ENCODE peak calls at places on chromosomes 4 and X, in seven cellular contexts. T, C, I, Z, K, S and Y are unnamed samples.
A peak's percentile ranks its signal among the peaks of the same experiment; 100 is the strongest.

GRCh38 chr4:2136736-2137135 is 77.6 kb downstream of the NAT8L start:
- DNase-seq in I (no peak), Z (no peak), T (no peak), C (no peak), S (no peak), K (no peak), Y (no peak)

GRCh38 chr4:336099-336892 is 1.3 kb upstream of the ZNF141 start:
- DNase-seq in K (peak; percentile 82), Z (no peak), C (peak; percentile 18), I (no peak), T (peak; percentile 46), S (peak; percentile 60), Y (no peak)

GRCh38 chr4:142091691-142092182 is 455.4 kb downstream of the IL15 start:
- DNase-seq in K (no peak), Z (peak; percentile 32), T (no peak), I (peak; percentile 100), S (no peak), C (peak; percentile 98), Y (peak; percentile 63)

GRCh38 chr4:149441338-149441737 is 374.3 kb downstream of the IQCM start:
- DNase-seq in I (peak; percentile 86), T (no peak), S (no peak), K (no peak), Z (no peak), C (peak; percentile 36), Y (no peak)

GRCh38 chr4:176376032-176376614 is 56.4 kb downstream of the SPCS3 start:
- DNase-seq in I (peak; percentile 13), C (peak; percentile 63), T (peak; percentile 42), S (no peak), K (no peak), Z (no peak), Y (no peak)

GRCh38 chrX:57977992-57978391 is 67.7 kb upstream of the ZXDA start:
- DNase-seq in Z (no peak), K (no peak), S (no peak), C (no peak), I (no peak), T (no peak), Y (no peak)

GRCh38 chr4:2432991-2433530 is 14.3 kb downstream of the CFAP99 start:
- DNase-seq in I (peak; percentile 65), T (no peak), K (peak; percentile 37), C (peak; percentile 34), S (no peak), Z (no peak), Y (peak; percentile 58)

GRCh38 chrX:44669626-44670025 is 127.0 kb upstream of the FUNDC1 start:
- DNase-seq in S (no peak), K (no peak), T (no peak), I (no peak), Z (no peak), C (no peak), Y (no peak)

GRCh38 chr4:131026771-131027170 is 1930.8 kb downstream of the C4orf33 start:
- DNase-seq in K (no peak), C (no peak), Z (no peak), T (no peak), S (no peak), I (no peak), Y (no peak)

GRCh38 chr4:156968479-156968984 is 3.1 kb downstream of the PDGFC start:
- DNase-seq in I (peak; percentile 78), Z (no peak), C (peak; percentile 89), K (peak; percentile 55), S (peak; percentile 69), T (peak; percentile 85), Y (peak; percentile 43)

GRCh38 chrX:23902419-23902818 is 5.3 kb downstream of the APOO start:
- DNase-seq in Z (no peak), T (peak; percentile 58), K (no peak), I (peak; percentile 30), C (peak; percentile 80), S (no peak), Y (no peak)
- H3K4me3 ChIP-seq in Z (no peak overlapping the region), T (no peak overlapping the region), K (peak overlapping the region; percentile 18), I (no peak overlapping the region), C (peak overlapping the region; percentile 14), S (no peak overlapping the region), Y (no peak overlapping the region)

DNA sequence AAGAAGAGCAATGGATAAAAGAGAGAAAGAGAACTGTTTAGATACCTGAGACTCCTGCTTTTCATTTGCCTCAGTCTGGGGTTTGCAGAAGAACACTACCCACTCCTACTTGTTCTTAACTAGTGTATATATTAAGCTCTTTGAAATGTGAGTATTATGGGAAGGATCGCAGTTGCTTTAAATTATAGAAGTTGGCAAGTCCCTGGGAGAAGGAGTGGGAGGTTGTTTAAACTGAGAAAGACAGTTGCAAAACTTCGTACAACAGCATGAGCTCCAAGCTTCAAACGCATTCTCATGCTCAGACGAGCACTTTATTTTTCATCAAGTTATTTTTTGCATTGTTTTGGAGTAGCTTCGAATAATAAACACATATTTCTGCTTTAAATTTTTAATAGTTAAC is 88.1 kb upstream of the C1QTNF7 start:
- DNase-seq in S (no peak), T (no peak), I (no peak), K (no peak), C (peak; percentile 75), Z (no peak), Y (no peak)
- H3K4me3 ChIP-seq in S (peak overlapping the region; percentile 24), T (no peak overlapping the region), I (no peak overlapping the region), K (peak overlapping the region; percentile 21), C (peak overlapping the region; percentile 38), Z (no peak overlapping the region), Y (no peak overlapping the region)

GRCh38 chr4:73439991-73440390 is 4.0 kb downstream of the AFP start:
- DNase-seq in K (no peak), T (no peak), S (no peak), I (no peak), Z (no peak), C (no peak), Y (no peak)
- H3K4me3 ChIP-seq in K (no peak overlapping the region), T (no peak overlapping the region), S (no peak overlapping the region), I (no peak overlapping the region), Z (no peak overlapping the region), C (no peak overlapping the region), Y (no peak overlapping the region)

DNA sequence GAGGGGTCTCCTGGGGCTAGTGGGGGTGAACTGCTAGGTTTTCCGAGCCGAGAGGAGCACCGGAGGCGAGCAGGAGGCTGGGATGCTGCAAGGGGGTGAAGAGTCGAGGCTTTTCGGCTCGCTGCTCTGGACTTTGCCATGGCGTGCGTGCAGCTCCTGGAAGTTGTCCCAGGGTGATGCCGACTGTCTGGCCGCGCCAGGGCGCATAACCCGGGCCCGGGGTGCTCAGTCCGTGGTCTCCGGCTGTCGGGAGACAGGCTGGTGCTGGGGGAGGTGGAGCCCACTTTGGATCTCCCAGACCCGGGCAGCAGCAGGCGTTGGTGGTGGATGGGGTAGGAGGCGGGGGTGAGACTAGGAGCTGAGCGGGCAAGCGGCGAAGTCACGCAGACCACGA is 777 bp downstream of the GRIA3 start:
- DNase-seq in T (peak; percentile 12), I (peak; percentile 12), S (peak; percentile 23), C (no peak), Z (no peak), K (peak; percentile 64), Y (peak; percentile 48)
- H3K4me3 ChIP-seq in T (peak overlapping the region; percentile 64), I (peak overlapping the region; percentile 68), S (peak overlapping the region; percentile 31), C (peak overlapping the region; percentile 49), Z (no peak overlapping the region), K (peak overlapping the region; percentile 71), Y (peak overlapping the region; percentile 34)

GRCh38 chrX:6226646-6227444 is 1.8 kb downstream of the NLGN4X start:
- DNase-seq in I (no peak), Z (no peak), T (peak; percentile 33), C (no peak), K (no peak), S (peak; percentile 23), Y (no peak)
- H3K4me3 ChIP-seq in I (peak overlapping the region; percentile 52), Z (no peak overlapping the region), T (peak overlapping the region; percentile 81), C (no peak overlapping the region), K (peak overlapping the region; percentile 61), S (peak overlapping the region; percentile 40), Y (no peak overlapping the region)

DNA sequence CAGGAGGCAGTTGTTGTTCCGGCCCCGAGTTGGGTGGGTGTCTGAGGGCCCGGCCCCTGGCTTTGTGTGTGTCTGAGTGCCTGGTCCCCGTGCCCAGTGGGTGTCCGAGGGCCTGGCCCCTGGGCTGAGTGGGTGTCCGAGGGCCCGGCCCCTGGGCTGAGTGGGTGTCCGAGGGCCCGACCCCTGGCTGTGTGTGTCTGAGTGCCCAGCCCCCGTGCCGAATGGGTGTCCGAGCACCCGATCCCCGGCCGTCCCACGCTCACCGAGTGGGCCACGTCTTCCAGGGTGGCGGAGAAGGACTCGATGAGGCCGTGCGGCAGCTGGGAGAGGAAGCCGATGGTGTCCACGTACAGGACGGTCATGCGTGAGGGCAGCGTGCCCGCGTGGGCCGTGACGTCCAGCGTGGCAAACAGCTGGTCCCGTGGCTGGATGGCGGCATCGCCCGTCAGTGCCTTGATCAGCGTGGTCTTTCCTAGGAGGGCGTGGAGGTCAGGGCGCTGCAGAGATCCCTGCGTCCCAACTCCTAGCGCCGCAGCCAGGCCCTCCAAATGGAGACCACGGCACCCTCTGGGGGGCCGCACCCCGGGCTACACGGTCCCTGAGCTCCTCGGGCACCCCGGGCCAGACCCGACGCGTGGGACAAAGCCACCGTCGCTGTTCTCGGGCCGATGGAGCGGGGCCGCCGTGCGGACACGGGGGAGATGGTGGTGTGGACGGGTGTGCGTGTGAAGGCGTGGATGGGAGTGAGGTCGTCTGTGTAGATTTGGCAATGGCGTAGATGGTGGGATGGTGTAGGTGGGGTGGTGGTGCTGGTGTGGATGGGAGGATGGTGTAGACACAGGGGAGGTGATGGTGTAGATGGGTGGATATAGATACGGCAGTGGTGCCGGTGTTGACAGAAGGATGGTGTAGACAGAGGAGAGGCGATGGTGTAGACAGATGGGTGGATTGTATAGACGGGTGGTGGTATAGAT is 7.2 kb downstream of the GTPBP6 start:
- DNase-seq in T (no peak), K (peak; percentile 45), S (peak; percentile 31), I (no peak), Z (no peak), C (no peak), Y (no peak)
- H3K4me3 ChIP-seq in T (no peak overlapping the region), K (no peak overlapping the region), S (no peak overlapping the region), I (no peak overlapping the region), Z (no peak overlapping the region), C (no peak overlapping the region), Y (no peak overlapping the region)

GRCh38 chr4:108110450-108110849 is 58.3 kb downstream of the LEF1 start:
- DNase-seq in Z (no peak), T (no peak), C (no peak), S (no peak), I (no peak), K (no peak), Y (no peak)
- H3K4me3 ChIP-seq in Z (no peak overlapping the region), T (no peak overlapping the region), C (no peak overlapping the region), S (no peak overlapping the region), I (no peak overlapping the region), K (no peak overlapping the region), Y (no peak overlapping the region)